ENCODE peak calls at places on chromosomes 4 and X, in nine cellular contexts. One of them, this sample, is unnamed.

GRCh38 chr4:121283319-121283718 is 97.5 kb downstream of the QRFPR start:
- DNase-seq in dermis blood vessel endothelial cell: no peak
- DNase-seq in smooth muscle cell of the brain vasculature: no peak
- DNase-seq in NCI-H1092: no peak
- DNase-seq in activated CD4-positive, alpha-beta T cell treated with anti-CD3 and anti-CD28 coated beads, Interleukin-2, amount 50 U/mL, for 24 hours: no peak
- DNase-seq in KG1: no peak
- DNase-seq in HS-5: no peak
- DNase-seq in posterior cingulate gyrus: no peak
- DNase-seq in SIG-M5: no peak
- DNase-seq in this sample: no peak

GRCh38 chrX:48475774-48476577 is at the start of gene FTSJ1:
- DNase-seq in dermis blood vessel endothelial cell: peak; percentile 92
- DNase-seq in smooth muscle cell of the brain vasculature: peak; percentile 68
- DNase-seq in NCI-H1092: peak; percentile 83
- DNase-seq in activated CD4-positive, alpha-beta T cell treated with anti-CD3 and anti-CD28 coated beads, Interleukin-2, amount 50 U/mL, for 24 hours: peak; percentile 56
- DNase-seq in KG1: peak; percentile 93
- DNase-seq in HS-5: peak; percentile 68
- DNase-seq in posterior cingulate gyrus: peak; percentile 91
- DNase-seq in SIG-M5: peak; percentile 56
- DNase-seq in this sample: peak; percentile 58

GRCh38 chrX:100449696-100450606 is 39.9 kb upstream of the PCDH19 start:
- DNase-seq in dermis blood vessel endothelial cell: peak; percentile 70
- DNase-seq in smooth muscle cell of the brain vasculature: no peak
- DNase-seq in NCI-H1092: no peak
- DNase-seq in activated CD4-positive, alpha-beta T cell treated with anti-CD3 and anti-CD28 coated beads, Interleukin-2, amount 50 U/mL, for 24 hours: no peak
- DNase-seq in KG1: no peak
- DNase-seq in HS-5: no peak
- DNase-seq in posterior cingulate gyrus: no peak
- DNase-seq in SIG-M5: no peak
- DNase-seq in this sample: no peak

GRCh38 chr4:139791681-139792080 is 126.1 kb downstream of the MGST2 start:
- DNase-seq in dermis blood vessel endothelial cell: peak; percentile 89
- DNase-seq in smooth muscle cell of the brain vasculature: no peak
- DNase-seq in NCI-H1092: no peak
- DNase-seq in activated CD4-positive, alpha-beta T cell treated with anti-CD3 and anti-CD28 coated beads, Interleukin-2, amount 50 U/mL, for 24 hours: no peak
- DNase-seq in KG1: no peak
- DNase-seq in HS-5: no peak
- DNase-seq in posterior cingulate gyrus: no peak
- DNase-seq in SIG-M5: no peak
- DNase-seq in this sample: no peak

GRCh38 chr4:39455486-39455885 is 3.2 kb downstream of the RPL9 start:
- DNase-seq in dermis blood vessel endothelial cell: no peak
- DNase-seq in smooth muscle cell of the brain vasculature: no peak
- DNase-seq in NCI-H1092: no peak
- DNase-seq in activated CD4-positive, alpha-beta T cell treated with anti-CD3 and anti-CD28 coated beads, Interleukin-2, amount 50 U/mL, for 24 hours: no peak
- DNase-seq in KG1: no peak
- DNase-seq in HS-5: no peak
- DNase-seq in posterior cingulate gyrus: no peak
- DNase-seq in SIG-M5: no peak
- DNase-seq in this sample: no peak

GRCh38 chr4:147349199-147349598 is 131.7 kb upstream of the EDNRA start:
- DNase-seq in dermis blood vessel endothelial cell: no peak
- DNase-seq in smooth muscle cell of the brain vasculature: no peak
- DNase-seq in NCI-H1092: no peak
- DNase-seq in activated CD4-positive, alpha-beta T cell treated with anti-CD3 and anti-CD28 coated beads, Interleukin-2, amount 50 U/mL, for 24 hours: no peak
- DNase-seq in KG1: no peak
- DNase-seq in HS-5: no peak
- DNase-seq in posterior cingulate gyrus: no peak
- DNase-seq in SIG-M5: no peak
- DNase-seq in this sample: no peak

GRCh38 chrX:66200855-66201795 is 37.1 kb downstream of the HEPH start:
- DNase-seq in dermis blood vessel endothelial cell: no peak
- DNase-seq in smooth muscle cell of the brain vasculature: no peak
- DNase-seq in NCI-H1092: no peak
- DNase-seq in activated CD4-positive, alpha-beta T cell treated with anti-CD3 and anti-CD28 coated beads, Interleukin-2, amount 50 U/mL, for 24 hours: no peak
- DNase-seq in KG1: no peak
- DNase-seq in HS-5: no peak
- DNase-seq in posterior cingulate gyrus: no peak
- DNase-seq in SIG-M5: no peak
- DNase-seq in this sample: no peak

GRCh38 chr4:78726575-78726974 is 49.6 kb upstream of the BMP2K start:
- DNase-seq in dermis blood vessel endothelial cell: no peak
- DNase-seq in smooth muscle cell of the brain vasculature: no peak
- DNase-seq in NCI-H1092: no peak
- DNase-seq in activated CD4-positive, alpha-beta T cell treated with anti-CD3 and anti-CD28 coated beads, Interleukin-2, amount 50 U/mL, for 24 hours: no peak
- DNase-seq in KG1: no peak
- DNase-seq in HS-5: no peak
- DNase-seq in posterior cingulate gyrus: no peak
- DNase-seq in SIG-M5: no peak
- DNase-seq in this sample: no peak

GRCh38 chrX:103845165-103845653 is 13.2 kb upstream of the RAB9B start:
- DNase-seq in dermis blood vessel endothelial cell: peak; percentile 69
- DNase-seq in smooth muscle cell of the brain vasculature: peak; percentile 50
- DNase-seq in NCI-H1092: peak; percentile 21
- DNase-seq in activated CD4-positive, alpha-beta T cell treated with anti-CD3 and anti-CD28 coated beads, Interleukin-2, amount 50 U/mL, for 24 hours: peak; percentile 3
- DNase-seq in KG1: peak; percentile 9
- DNase-seq in HS-5: peak; percentile 52
- DNase-seq in posterior cingulate gyrus: peak; percentile 45
- DNase-seq in SIG-M5: no peak
- DNase-seq in this sample: peak; percentile 10

GRCh38 chr4:168739851-168740250 is 243.0 kb downstream of the PALLD start:
- DNase-seq in dermis blood vessel endothelial cell: peak; percentile 27
- DNase-seq in smooth muscle cell of the brain vasculature: no peak
- DNase-seq in NCI-H1092: no peak
- DNase-seq in activated CD4-positive, alpha-beta T cell treated with anti-CD3 and anti-CD28 coated beads, Interleukin-2, amount 50 U/mL, for 24 hours: no peak
- DNase-seq in KG1: no peak
- DNase-seq in HS-5: no peak
- DNase-seq in posterior cingulate gyrus: no peak
- DNase-seq in SIG-M5: no peak
- DNase-seq in this sample: no peak

GRCh38 chr4:159341486-159341885 is 238.6 kb downstream of the RAPGEF2 start:
- DNase-seq in dermis blood vessel endothelial cell: no peak
- DNase-seq in smooth muscle cell of the brain vasculature: no peak
- DNase-seq in NCI-H1092: no peak
- DNase-seq in activated CD4-positive, alpha-beta T cell treated with anti-CD3 and anti-CD28 coated beads, Interleukin-2, amount 50 U/mL, for 24 hours: no peak
- DNase-seq in KG1: no peak
- DNase-seq in HS-5: no peak
- DNase-seq in posterior cingulate gyrus: no peak
- DNase-seq in SIG-M5: no peak
- DNase-seq in this sample: no peak

GRCh38 chrX:101415180-101416130 is 7.4 kb downstream of the HNRNPH2 start:
- DNase-seq in dermis blood vessel endothelial cell: peak; percentile 83
- DNase-seq in smooth muscle cell of the brain vasculature: peak; percentile 65
- DNase-seq in NCI-H1092: peak; percentile 35
- DNase-seq in activated CD4-positive, alpha-beta T cell treated with anti-CD3 and anti-CD28 coated beads, Interleukin-2, amount 50 U/mL, for 24 hours: no peak
- DNase-seq in KG1: peak; percentile 11
- DNase-seq in HS-5: no peak
- DNase-seq in posterior cingulate gyrus: no peak
- DNase-seq in SIG-M5: peak; percentile 6
- DNase-seq in this sample: no peak

GRCh38 chr4:3533421-3533820 is 1.2 kb upstream of the LRPAP1 start:
- DNase-seq in dermis blood vessel endothelial cell: no peak
- DNase-seq in smooth muscle cell of the brain vasculature: no peak
- DNase-seq in NCI-H1092: no peak
- DNase-seq in activated CD4-positive, alpha-beta T cell treated with anti-CD3 and anti-CD28 coated beads, Interleukin-2, amount 50 U/mL, for 24 hours: no peak
- DNase-seq in KG1: no peak
- DNase-seq in HS-5: no peak
- DNase-seq in posterior cingulate gyrus: no peak
- DNase-seq in SIG-M5: no peak
- DNase-seq in this sample: no peak

GRCh38 chrX:70762285-70762684 is 146.2 kb downstream of the TEX11 start:
- DNase-seq in dermis blood vessel endothelial cell: peak; percentile 0
- DNase-seq in smooth muscle cell of the brain vasculature: no peak
- DNase-seq in NCI-H1092: no peak
- DNase-seq in activated CD4-positive, alpha-beta T cell treated with anti-CD3 and anti-CD28 coated beads, Interleukin-2, amount 50 U/mL, for 24 hours: no peak
- DNase-seq in KG1: no peak
- DNase-seq in HS-5: no peak
- DNase-seq in posterior cingulate gyrus: no peak
- DNase-seq in SIG-M5: no peak
- DNase-seq in this sample: no peak

GRCh38 chr4:60201052-60201673 is 999.0 kb upstream of the ADGRL3 start:
- DNase-seq in dermis blood vessel endothelial cell: peak; percentile 64
- DNase-seq in smooth muscle cell of the brain vasculature: peak; percentile 23
- DNase-seq in NCI-H1092: peak; percentile 56
- DNase-seq in activated CD4-positive, alpha-beta T cell treated with anti-CD3 and anti-CD28 coated beads, Interleukin-2, amount 50 U/mL, for 24 hours: no peak
- DNase-seq in KG1: peak; percentile 61
- DNase-seq in HS-5: peak; percentile 29
- DNase-seq in posterior cingulate gyrus: no peak
- DNase-seq in SIG-M5: no peak
- DNase-seq in this sample: no peak

GRCh38 chr4:71186566-71187398 is 152.0 kb upstream of the SLC4A4 start:
- DNase-seq in dermis blood vessel endothelial cell: peak; percentile 20
- DNase-seq in smooth muscle cell of the brain vasculature: no peak
- DNase-seq in NCI-H1092: no peak
- DNase-seq in activated CD4-positive, alpha-beta T cell treated with anti-CD3 and anti-CD28 coated beads, Interleukin-2, amount 50 U/mL, for 24 hours: no peak
- DNase-seq in KG1: no peak
- DNase-seq in HS-5: no peak
- DNase-seq in posterior cingulate gyrus: peak; percentile 19
- DNase-seq in SIG-M5: no peak
- DNase-seq in this sample: peak; percentile 3

GRCh38 chr4:35541146-35541887 is 703.0 kb downstream of the ARAP2 start:
- DNase-seq in dermis blood vessel endothelial cell: no peak
- DNase-seq in smooth muscle cell of the brain vasculature: no peak
- DNase-seq in NCI-H1092: no peak
- DNase-seq in activated CD4-positive, alpha-beta T cell treated with anti-CD3 and anti-CD28 coated beads, Interleukin-2, amount 50 U/mL, for 24 hours: no peak
- DNase-seq in KG1: no peak
- DNase-seq in HS-5: no peak
- DNase-seq in posterior cingulate gyrus: no peak
- DNase-seq in SIG-M5: no peak
- DNase-seq in this sample: no peak

GRCh38 chrX:99078301-99078700 is 1331.8 kb downstream of the PCDH19 start:
- DNase-seq in dermis blood vessel endothelial cell: no peak
- DNase-seq in smooth muscle cell of the brain vasculature: no peak
- DNase-seq in NCI-H1092: no peak
- DNase-seq in activated CD4-positive, alpha-beta T cell treated with anti-CD3 and anti-CD28 coated beads, Interleukin-2, amount 50 U/mL, for 24 hours: no peak
- DNase-seq in KG1: no peak
- DNase-seq in HS-5: no peak
- DNase-seq in posterior cingulate gyrus: no peak
- DNase-seq in SIG-M5: no peak
- DNase-seq in this sample: no peak

GRCh38 chr4:146577111-146577510 is 55.4 kb upstream of the SLC10A7 start:
- DNase-seq in dermis blood vessel endothelial cell: no peak
- DNase-seq in smooth muscle cell of the brain vasculature: no peak
- DNase-seq in NCI-H1092: no peak
- DNase-seq in activated CD4-positive, alpha-beta T cell treated with anti-CD3 and anti-CD28 coated beads, Interleukin-2, amount 50 U/mL, for 24 hours: no peak
- DNase-seq in KG1: no peak
- DNase-seq in HS-5: no peak
- DNase-seq in posterior cingulate gyrus: no peak
- DNase-seq in SIG-M5: no peak
- DNase-seq in this sample: no peak

This sample was measured in stimulated activated CD4-positive, alpha-beta T cell treated with anti-CD3 and anti-CD28 coated beads, TNF-alpha, amount 100 ng/mL, for 4 hours.